ENCODE peak calls at places on chromosomes 5 and 9, in seven cellular contexts. O, L, J, H, K, I and D are unnamed samples.

GRCh38 chr5:116574682-116575634 is at the start of gene SEMA6A:
- DNase-seq in O (peak; percentile 99), L (peak; percentile 93), J (no peak), H (peak; percentile 74), K (peak; percentile 90), I (peak; percentile 87), D (peak; percentile 92)

GRCh38 chr9:134189475-134190231 is 25.3 kb upstream of the RNU6ATAC start:
- DNase-seq in O (no peak), L (no peak), J (peak; percentile 57), H (no peak), K (no peak), I (no peak), D (peak; percentile 26)

GRCh38 chr5:151924564-151925395 is at the start of gene GLRA1:
- DNase-seq in O (peak; percentile 77), L (peak; percentile 61), J (no peak), H (no peak), K (peak; percentile 54), I (no peak), D (peak; percentile 64)

GRCh38 chr9:107046692-107047091 is 183.7 kb downstream of the ZNF462 start:
- DNase-seq in O (no peak), L (no peak), J (no peak), H (no peak), K (no peak), I (no peak), D (no peak)

GRCh38 chr9:129640871-129641750 is 840 bp downstream of the ASB6 start:
- DNase-seq in O (no peak), L (no peak), J (no peak), H (no peak), K (no peak), I (no peak), D (no peak)

GRCh38 chr5:89930591-89931383 is 478.8 kb downstream of the CETN3 start:
- DNase-seq in O (no peak), L (no peak), J (no peak), H (no peak), K (peak; percentile 50), I (no peak), D (no peak)

GRCh38 chr5:13658761-13659160 is 285.7 kb downstream of the DNAH5 start:
- DNase-seq in O (no peak), L (no peak), J (no peak), H (no peak), K (no peak), I (no peak), D (no peak)

GRCh38 chr5:123549256-123549904 is 37.4 kb downstream of the CSNK1G3 start:
- DNase-seq in O (no peak), L (no peak), J (peak; percentile 84), H (no peak), K (no peak), I (no peak), D (no peak)

GRCh38 chr9:129069128-129069824 is 11.6 kb upstream of the DOLPP1 start:
- DNase-seq in O (no peak), L (peak; percentile 77), J (peak; percentile 84), H (no peak), K (no peak), I (no peak), D (peak; percentile 83)

GRCh38 chr5:151708126-151708525 is 21.4 kb upstream of the SPARC start:
- DNase-seq in O (no peak), L (no peak), J (no peak), H (no peak), K (no peak), I (no peak), D (no peak)

GRCh38 chr9:108550111-108550510 is 305.7 kb downstream of the ACTL7B start:
- DNase-seq in O (no peak), L (peak; percentile 13), J (no peak), H (no peak), K (no peak), I (no peak), D (no peak)

GRCh38 chr5:10456583-10457562 is 15.2 kb downstream of the ROPN1L start:
- DNase-seq in O (no peak), L (no peak), J (no peak), H (no peak), K (peak; percentile 67), I (no peak), D (no peak)

GRCh38 chr5:1885476-1885755 is 2.7 kb upstream of the IRX4 start:
- DNase-seq in O (no peak), L (no peak), J (peak; percentile 40), H (peak; percentile 68), K (no peak), I (no peak), D (no peak)

GRCh38 chr5:79959407-79959806 is 31.7 kb downstream of the MTX3 start:
- DNase-seq in O (no peak), L (no peak), J (no peak), H (no peak), K (no peak), I (no peak), D (no peak)

GRCh38 chr5:35672995-35673394 is 55.3 kb downstream of the SPEF2 start:
- DNase-seq in O (no peak), L (no peak), J (no peak), H (no peak), K (no peak), I (no peak), D (no peak)

GRCh38 chr5:167797933-167798332 is 493.5 kb upstream of the WWC1 start:
- DNase-seq in O (no peak), L (no peak), J (no peak), H (no peak), K (no peak), I (no peak), D (no peak)

GRCh38 chr5:57692582-57693487 is 210.2 kb upstream of the ACTBL2 start:
- DNase-seq in O (no peak), L (peak; percentile 55), J (no peak), H (peak; percentile 89), K (peak; percentile 96), I (no peak), D (peak; percentile 83)

GRCh38 chr5:67182406-67182805 is 14.2 kb downstream of the CD180 start:
- DNase-seq in O (no peak), L (peak; percentile 34), J (no peak), H (no peak), K (peak; percentile 73), I (no peak), D (peak; percentile 74)

GRCh38 chr9:95229230-95229933 is 88.1 kb downstream of the FANCC start:
- DNase-seq in O (no peak), L (no peak), J (no peak), H (no peak), K (no peak), I (no peak), D (no peak)

GRCh38 chr5:10902145-10902544 is 141.1 kb upstream of the DAP start:
- DNase-seq in O (no peak), L (no peak), J (no peak), H (no peak), K (peak; percentile 67), I (no peak), D (no peak)

GRCh38 chr5:81787843-81788242 is 36.9 kb upstream of the SSBP2 start:
- DNase-seq in O (no peak), L (no peak), J (no peak), H (no peak), K (peak; percentile 95), I (no peak), D (peak; percentile 56)

GRCh38 chr9:132440769-132441168 is 30.8 kb downstream of the CFAP77 start:
- DNase-seq in O (no peak), L (no peak), J (no peak), H (no peak), K (no peak), I (no peak), D (no peak)

GRCh38 chr5:116097301-116097700 is 12.5 kb downstream of the COMMD10 start:
- DNase-seq in O (no peak), L (no peak), J (no peak), H (no peak), K (no peak), I (no peak), D (no peak)

GRCh38 chr9:35236692-35237091 is 74.9 kb downstream of the UNC13B start:
- DNase-seq in O (no peak), L (no peak), J (no peak), H (no peak), K (no peak), I (no peak), D (no peak)

GRCh38 chr5:166561759-166562158 is 1729.7 kb upstream of the WWC1 start:
- DNase-seq in O (no peak), L (no peak), J (no peak), H (no peak), K (no peak), I (no peak), D (no peak)

GRCh38 chr9:32128546-32128945 is 255.9 kb upstream of the ACO1 start:
- DNase-seq in O (no peak), L (no peak), J (no peak), H (no peak), K (no peak), I (no peak), D (no peak)

GRCh38 chr9:107905313-107906027 is 415.9 kb upstream of the KLF4 start:
- DNase-seq in O (no peak), L (no peak), J (no peak), H (no peak), K (peak; percentile 58), I (peak; percentile 73), D (no peak)

GRCh38 chr9:131010482-131011273 is 1.7 kb downstream of the LAMC3 start:
- DNase-seq in O (no peak), L (no peak), J (no peak), H (no peak), K (no peak), I (no peak), D (no peak)

GRCh38 chr5:115389074-115389798 is 92.8 kb upstream of the CCDC112 start:
- DNase-seq in O (no peak), L (no peak), J (no peak), H (no peak), K (peak; percentile 91), I (no peak), D (no peak)

GRCh38 chr9:3936520-3937235 is 363.2 kb downstream of the GLIS3 start:
- DNase-seq in O (no peak), L (peak; percentile 64), J (no peak), H (no peak), K (peak; percentile 56), I (peak; percentile 25), D (peak; percentile 77)

GRCh38 chr5:112418412-112419049 is 546 bp downstream of the EPB41L4A start:
- DNase-seq in O (peak; percentile 23), L (peak; percentile 22), J (no peak), H (no peak), K (peak; percentile 7), I (no peak), D (no peak)